ENCODE peak calls at places on chromosomes 6 and 20, in eight cellular contexts. One of them, this sample, is unnamed. For H3K36me3, the result is how much of the 10 kb centered on the place peaks cover.

GRCh38 chr6:158852312-158853071 is 33.3 kb upstream of the EZR start:
- DNase-seq in testis: no peak
- DNase-seq in uterus: no peak
- DNase-seq in neural progenitor cell: no peak
- DNase-seq in aorta: no peak
- DNase-seq in heart left ventricle: no peak
- DNase-seq in bronchial epithelial cell: peak
- DNase-seq in Karpas-422: no peak
- DNase-seq in this sample: no peak

GRCh38 chr20:5504061-5504739 is 187.4 kb upstream of the PROKR2 start:
- DNase-seq in Karpas-422: no peak
- DNase-seq in heart left ventricle: peak
- DNase-seq in aorta: peak
- DNase-seq in testis: peak
- DNase-seq in uterus: peak
- DNase-seq in bronchial epithelial cell: no peak
- DNase-seq in neural progenitor cell: no peak
- DNase-seq in this sample: no peak

GRCh38 chr20:10666221-10667076 is 7.3 kb downstream of the JAG1 start:
- DNase-seq in aorta: no peak
- DNase-seq in bronchial epithelial cell: no peak
- DNase-seq in uterus: peak
- DNase-seq in testis: no peak
- DNase-seq in neural progenitor cell: no peak
- DNase-seq in Karpas-422: no peak
- DNase-seq in heart left ventricle: no peak
- DNase-seq in this sample: no peak

GRCh38 chr20:17657079-17657825 is 24.8 kb downstream of the RRBP1 start:
- DNase-seq in testis: peak
- DNase-seq in neural progenitor cell: no peak
- DNase-seq in heart left ventricle: no peak
- DNase-seq in aorta: no peak
- DNase-seq in Karpas-422: no peak
- DNase-seq in bronchial epithelial cell: no peak
- DNase-seq in uterus: peak
- DNase-seq in this sample: no peak

GRCh38 chr20:46552460-46553420 is 2.3 kb upstream of the OCSTAMP start:
- DNase-seq in heart left ventricle: no peak
- DNase-seq in aorta: no peak
- DNase-seq in testis: no peak
- DNase-seq in bronchial epithelial cell: no peak
- DNase-seq in Karpas-422: no peak
- DNase-seq in neural progenitor cell: no peak
- DNase-seq in uterus: no peak
- DNase-seq in this sample: no peak

GRCh38 chr6:46983007-46983411 is 59.1 kb downstream of the ADGRF1 start:
- DNase-seq in Karpas-422: no peak
- DNase-seq in uterus: no peak
- DNase-seq in aorta: no peak
- DNase-seq in heart left ventricle: no peak
- DNase-seq in testis: no peak
- DNase-seq in neural progenitor cell: peak
- DNase-seq in bronchial epithelial cell: peak
- DNase-seq in this sample: no peak

GRCh38 chr6:31125162-31125561 is 4.9 kb upstream of the CDSN start:
- DNase-seq in aorta: no peak
- DNase-seq in testis: no peak
- DNase-seq in bronchial epithelial cell: peak
- DNase-seq in Karpas-422: no peak
- DNase-seq in neural progenitor cell: no peak
- DNase-seq in heart left ventricle: peak
- DNase-seq in uterus: peak
- DNase-seq in this sample: no peak

GRCh38 chr6:165744515-165745228 is 81.6 kb upstream of the PDE10A start:
- DNase-seq in aorta: no peak
- DNase-seq in testis: no peak
- DNase-seq in uterus: no peak
- DNase-seq in heart left ventricle: no peak
- DNase-seq in Karpas-422: no peak
- DNase-seq in bronchial epithelial cell: no peak
- DNase-seq in neural progenitor cell: no peak
- DNase-seq in this sample: no peak

GRCh38 chr20:25676164-25676809 is 20.4 kb downstream of the ZNF337 start:
- DNase-seq in neural progenitor cell: no peak
- DNase-seq in Karpas-422: no peak
- DNase-seq in uterus: no peak
- DNase-seq in testis: no peak
- DNase-seq in bronchial epithelial cell: peak
- DNase-seq in aorta: no peak
- DNase-seq in heart left ventricle: no peak
- DNase-seq in this sample: no peak

GRCh38 chr6:28789553-28790083 is 134.2 kb downstream of the TRIM27 start:
- DNase-seq in testis: no peak
- DNase-seq in heart left ventricle: no peak
- DNase-seq in uterus: no peak
- DNase-seq in neural progenitor cell: peak
- DNase-seq in aorta: no peak
- DNase-seq in Karpas-422: peak
- DNase-seq in bronchial epithelial cell: peak
- DNase-seq in this sample: no peak

GRCh38 chr6:11938285-11938890 is 73.7 kb upstream of the HIVEP1 start:
- DNase-seq in testis: peak
- DNase-seq in neural progenitor cell: peak
- DNase-seq in uterus: no peak
- DNase-seq in aorta: no peak
- DNase-seq in Karpas-422: no peak
- DNase-seq in bronchial epithelial cell: no peak
- DNase-seq in heart left ventricle: no peak
- DNase-seq in this sample: no peak

GRCh38 chr6:116244284-116244683 is 9.6 kb downstream of the TSPYL4 start:
- DNase-seq in aorta: no peak
- DNase-seq in heart left ventricle: no peak
- DNase-seq in bronchial epithelial cell: peak
- DNase-seq in testis: no peak
- DNase-seq in Karpas-422: no peak
- DNase-seq in uterus: no peak
- DNase-seq in neural progenitor cell: no peak
- DNase-seq in this sample: no peak

GRCh38 chr6:127192911-127193503 is 73.7 kb upstream of the RNF146 start:
- DNase-seq in uterus: no peak
- DNase-seq in testis: no peak
- DNase-seq in Karpas-422: no peak
- DNase-seq in aorta: no peak
- DNase-seq in bronchial epithelial cell: peak
- DNase-seq in neural progenitor cell: no peak
- DNase-seq in heart left ventricle: no peak
- DNase-seq in this sample: no peak

GRCh38 chr20:2838847-2839671 is 1.4 kb downstream of the PCED1A start:
- DNase-seq in testis: no peak
- DNase-seq in Karpas-422: no peak
- DNase-seq in neural progenitor cell: no peak
- DNase-seq in heart left ventricle: no peak
- DNase-seq in aorta: no peak
- DNase-seq in uterus: no peak
- DNase-seq in bronchial epithelial cell: no peak
- DNase-seq in this sample: no peak

GRCh38 chr20:2840138-2840966 is at the start of the genes PCED1A and VPS16:
- DNase-seq in heart left ventricle: peak
- DNase-seq in testis: peak
- DNase-seq in bronchial epithelial cell: peak
- DNase-seq in aorta: peak
- DNase-seq in Karpas-422: peak
- DNase-seq in uterus: peak
- DNase-seq in neural progenitor cell: peak
- DNase-seq in this sample: peak

GRCh38 chr20:2840967-2841531 is 504 bp downstream of the VPS16 start:
- DNase-seq in Karpas-422: peak
- DNase-seq in aorta: peak
- DNase-seq in heart left ventricle: peak
- DNase-seq in bronchial epithelial cell: peak
- DNase-seq in testis: peak
- DNase-seq in uterus: peak
- DNase-seq in neural progenitor cell: peak
- DNase-seq in this sample: peak

GRCh38 chr20:2838170-2838797 is 2.2 kb downstream of the PCED1A start:
- DNase-seq in neural progenitor cell: no peak
- DNase-seq in Karpas-422: peak
- DNase-seq in bronchial epithelial cell: no peak
- DNase-seq in heart left ventricle: no peak
- DNase-seq in uterus: no peak
- DNase-seq in aorta: no peak
- DNase-seq in testis: no peak
- DNase-seq in this sample: no peak

GRCh38 chr20:2839732-2840137 is 720 bp downstream of the PCED1A start:
- DNase-seq in Karpas-422: no peak
- DNase-seq in uterus: no peak
- DNase-seq in heart left ventricle: no peak
- DNase-seq in testis: no peak
- DNase-seq in bronchial epithelial cell: no peak
- DNase-seq in neural progenitor cell: no peak
- DNase-seq in aorta: no peak
- DNase-seq in this sample: no peak
- H3K4me3 ChIP-seq in Karpas-422: peak
- H3K4me3 ChIP-seq in uterus: peak
- H3K4me3 ChIP-seq in heart left ventricle: peak
- H3K4me3 ChIP-seq in testis: peak
- H3K4me3 ChIP-seq in bronchial epithelial cell: peak
- H3K4me3 ChIP-seq in neural progenitor cell: peak
- H3K4me3 ChIP-seq in aorta: no peak
- H3K4me3 ChIP-seq in this sample: peak

GRCh38 chr6:20142866-20143265 is 69.4 kb downstream of the MBOAT1 start:
- DNase-seq in Karpas-422: no peak
- DNase-seq in aorta: no peak
- DNase-seq in uterus: no peak
- DNase-seq in neural progenitor cell: no peak
- DNase-seq in heart left ventricle: no peak
- DNase-seq in testis: no peak
- DNase-seq in bronchial epithelial cell: no peak
- DNase-seq in this sample: no peak
- H3K36me3 ChIP-seq in Karpas-422: under half
- H3K36me3 ChIP-seq in aorta: under half
- H3K36me3 ChIP-seq in uterus: under half
- H3K36me3 ChIP-seq in neural progenitor cell: under half
- H3K36me3 ChIP-seq in heart left ventricle: under half
- H3K36me3 ChIP-seq in testis: under half
- H3K36me3 ChIP-seq in bronchial epithelial cell: under half
- H3K36me3 ChIP-seq in this sample: under half

GRCh38 chr6:32189082-32189741 is 790 bp downstream of the PBX2 start:
- DNase-seq in neural progenitor cell: no peak
- DNase-seq in aorta: no peak
- DNase-seq in heart left ventricle: no peak
- DNase-seq in Karpas-422: no peak
- DNase-seq in bronchial epithelial cell: no peak
- DNase-seq in testis: no peak
- DNase-seq in uterus: no peak
- DNase-seq in this sample: no peak

GRCh38 chr6:32188381-32189081 is 1.5 kb downstream of the PBX2 start:
- DNase-seq in testis: no peak
- DNase-seq in bronchial epithelial cell: no peak
- DNase-seq in aorta: no peak
- DNase-seq in uterus: peak
- DNase-seq in neural progenitor cell: no peak
- DNase-seq in heart left ventricle: no peak
- DNase-seq in Karpas-422: no peak
- DNase-seq in this sample: no peak

GRCh38 chr6:32189742-32190053 is 304 bp downstream of the PBX2 start:
- DNase-seq in Karpas-422: no peak
- DNase-seq in heart left ventricle: no peak
- DNase-seq in bronchial epithelial cell: no peak
- DNase-seq in neural progenitor cell: peak
- DNase-seq in aorta: peak
- DNase-seq in uterus: no peak
- DNase-seq in testis: no peak
- DNase-seq in this sample: peak

GRCh38 chr6:32186496-32186840 is 2.4 kb upstream of the AGER start:
- DNase-seq in uterus: no peak
- DNase-seq in Karpas-422: no peak
- DNase-seq in bronchial epithelial cell: no peak
- DNase-seq in heart left ventricle: no peak
- DNase-seq in neural progenitor cell: no peak
- DNase-seq in testis: no peak
- DNase-seq in aorta: no peak
- DNase-seq in this sample: no peak

GRCh38 chr6:32187009-32187709 is 2.8 kb downstream of the PBX2 start:
- DNase-seq in neural progenitor cell: no peak
- DNase-seq in heart left ventricle: no peak
- DNase-seq in testis: no peak
- DNase-seq in uterus: no peak
- DNase-seq in aorta: no peak
- DNase-seq in Karpas-422: peak
- DNase-seq in bronchial epithelial cell: no peak
- DNase-seq in this sample: no peak
- H3K4me3 ChIP-seq in neural progenitor cell: no peak
- H3K4me3 ChIP-seq in heart left ventricle: no peak
- H3K4me3 ChIP-seq in testis: no peak
- H3K4me3 ChIP-seq in uterus: no peak
- H3K4me3 ChIP-seq in aorta: no peak
- H3K4me3 ChIP-seq in Karpas-422: no peak
- H3K4me3 ChIP-seq in bronchial epithelial cell: no peak
- H3K4me3 ChIP-seq in this sample: no peak

GRCh38 chr6:1987640-1988039 is 257.8 kb downstream of the GMDS start:
- DNase-seq in Karpas-422: no peak
- DNase-seq in uterus: no peak
- DNase-seq in heart left ventricle: no peak
- DNase-seq in bronchial epithelial cell: peak
- DNase-seq in neural progenitor cell: no peak
- DNase-seq in testis: no peak
- DNase-seq in aorta: no peak
- DNase-seq in this sample: no peak
- H3K36me3 ChIP-seq in Karpas-422: under half
- H3K36me3 ChIP-seq in uterus: under half
- H3K36me3 ChIP-seq in heart left ventricle: under half
- H3K36me3 ChIP-seq in bronchial epithelial cell: under half
- H3K36me3 ChIP-seq in neural progenitor cell: under half
- H3K36me3 ChIP-seq in testis: under half
- H3K36me3 ChIP-seq in aorta: under half
- H3K36me3 ChIP-seq in this sample: under half

DNA sequence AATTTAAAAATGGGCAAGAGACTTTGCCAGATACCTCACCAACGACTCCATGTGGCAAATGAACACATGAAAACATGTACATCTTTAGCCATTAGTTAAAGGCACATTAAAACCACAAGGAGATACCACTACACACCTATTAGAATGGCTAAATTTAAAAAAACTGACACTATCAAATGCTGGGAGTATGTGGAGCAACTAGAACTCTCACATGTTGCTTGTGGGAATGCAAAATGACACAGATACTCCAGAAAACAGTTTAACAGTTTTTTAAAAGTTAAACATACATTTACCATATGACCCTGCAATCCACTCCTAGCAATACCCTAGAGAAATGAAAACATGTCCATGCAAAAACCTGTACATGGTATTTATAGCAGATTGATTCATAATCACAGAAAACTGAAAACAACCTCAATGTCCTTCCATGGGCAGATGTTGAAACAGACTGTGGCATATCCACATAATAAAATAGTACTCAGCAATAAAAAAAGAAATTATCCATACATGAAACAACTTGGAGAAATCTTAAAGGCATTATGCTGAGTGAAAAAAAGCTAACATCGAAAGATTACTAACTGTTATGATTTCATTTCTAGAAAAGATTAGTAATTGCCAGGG is 1.9 kb downstream of the RAB23 start:
- DNase-seq in heart left ventricle: no peak
- DNase-seq in testis: no peak
- DNase-seq in aorta: no peak
- DNase-seq in bronchial epithelial cell: no peak
- DNase-seq in Karpas-422: no peak
- DNase-seq in neural progenitor cell: no peak
- DNase-seq in uterus: no peak
- DNase-seq in this sample: no peak
- H3K4me3 ChIP-seq in heart left ventricle: no peak
- H3K4me3 ChIP-seq in testis: no peak
- H3K4me3 ChIP-seq in aorta: no peak
- H3K4me3 ChIP-seq in bronchial epithelial cell: no peak
- H3K4me3 ChIP-seq in Karpas-422: no peak
- H3K4me3 ChIP-seq in neural progenitor cell: peak
- H3K4me3 ChIP-seq in uterus: no peak
- H3K4me3 ChIP-seq in this sample: no peak